ENCODE peak calls at places on chromosomes 7 and 10, in four cellular contexts. N, C, U and B are unnamed samples.
A peak's percentile ranks its signal among the peaks of the same experiment; 100 is the strongest.

GRCh38 chr7:104584620-104585019 is 256.2 kb downstream of the LHFPL3 start:
- DNase-seq in U (no peak), C (no peak), N (no peak), B (no peak)

GRCh38 chr10:23370106-23370505 is 25.5 kb upstream of the C10orf67 start:
- DNase-seq in N (no peak), U (peak; percentile 65), C (no peak), B (no peak)

GRCh38 chr10:24541239-24541753 is 182.4 kb downstream of the ARHGAP21 start:
- DNase-seq in U (no peak), N (no peak), C (no peak), B (no peak)

GRCh38 chr10:25068152-25069058 is 52.0 kb downstream of the THNSL1 start:
- DNase-seq in U (peak; percentile 23), C (peak; percentile 23), N (no peak), B (no peak)

GRCh38 chr10:1063232-1063862 is 7.2 kb downstream of the WDR37 start:
- DNase-seq in U (no peak), C (no peak), N (no peak), B (no peak)

GRCh38 chr10:60623627-60624026 is 154.7 kb upstream of the CDK1 start:
- DNase-seq in U (no peak), N (no peak), C (no peak), B (no peak)

GRCh38 chr10:71269301-71270288 is 49.5 kb upstream of the SLC29A3 start:
- DNase-seq in C (no peak), N (no peak), U (peak; percentile 30), B (no peak)

GRCh38 chr7:12731214-12731656 is 43.8 kb downstream of the ARL4A start:
- DNase-seq in N (no peak), C (no peak), U (peak; percentile 72), B (no peak)

GRCh38 chr7:129188372-129188891 is at the start of gene SMO:
- DNase-seq in U (peak; percentile 41), C (no peak), N (no peak), B (peak; percentile 79)

GRCh38 chr7:44981035-44981706 is 2.4 kb upstream of the MYO1G start:
- DNase-seq in U (no peak), N (no peak), C (no peak), B (no peak)

GRCh38 chr7:116876664-116877442 is 14.5 kb downstream of the CAPZA2 start:
- DNase-seq in U (peak; percentile 42), C (no peak), N (no peak), B (no peak)

GRCh38 chr7:128940494-128941322 is 3.0 kb downstream of the IRF5 start:
- DNase-seq in U (no peak), N (peak; percentile 93), C (no peak), B (peak; percentile 90)

GRCh38 chr7:24456526-24457214 is 116.6 kb upstream of the PALS2 start:
- DNase-seq in U (no peak), N (no peak), C (no peak), B (no peak)

GRCh38 chr7:66430164-66430545 is 198.5 kb upstream of the KCTD7 start:
- DNase-seq in U (no peak), N (no peak), C (no peak), B (no peak)

GRCh38 chr7:147070886-147071285 is 954.3 kb downstream of the CNTNAP2 start:
- DNase-seq in U (no peak), N (no peak), C (no peak), B (no peak)

GRCh38 chr7:95536656-95537311 is 51.0 kb downstream of the ASB4 start:
- DNase-seq in N (no peak), C (no peak), U (no peak), B (no peak)

GRCh38 chr7:12553421-12553820 is 17.1 kb upstream of the SCIN start:
- DNase-seq in N (no peak), C (no peak), U (no peak), B (no peak)

GRCh38 chr10:73529089-73529832 is 33.4 kb upstream of the PPP3CB start:
- DNase-seq in C (peak; percentile 41), N (peak; percentile 84), U (peak; percentile 90), B (peak; percentile 82)

GRCh38 chr10:59176241-59177030 is at the start of gene PHYHIPL:
- DNase-seq in U (no peak), C (no peak), N (no peak), B (peak; percentile 48)

GRCh38 chr10:66586073-66586472 is 339.8 kb upstream of the LRRTM3 start:
- DNase-seq in N (no peak), U (peak; percentile 28), C (no peak), B (no peak)

GRCh38 chr7:96328016-96328415 is 6.1 kb upstream of the SLC25A13 start:
- DNase-seq in U (no peak), C (no peak), N (no peak), B (no peak)

GRCh38 chr7:154259396-154259795 is 207.2 kb downstream of the DPP6 start:
- DNase-seq in U (no peak), N (no peak), C (no peak), B (no peak)

GRCh38 chr7:136055266-136055665 is 78.1 kb upstream of the MTPN start:
- DNase-seq in N (no peak), U (no peak), C (no peak), B (no peak)

GRCh38 chr7:107891619-107892366 is 810 bp downstream of the DLD start:
- DNase-seq in N (peak; percentile 24), C (no peak), U (peak; percentile 43), B (peak; percentile 36)

GRCh38 chr7:100583132-100584045 is 2.5 kb downstream of the LRCH4 start:
- DNase-seq in C (no peak), N (peak; percentile 82), U (peak; percentile 82), B (peak; percentile 70)

GRCh38 chr7:28301148-28301641 is 111.1 kb upstream of the CREB5 start:
- DNase-seq in N (no peak), C (no peak), U (peak; percentile 15), B (no peak)

GRCh38 chr7:11726251-11727155 is 105.5 kb downstream of the THSD7A start:
- DNase-seq in N (no peak), C (peak; percentile 7), U (peak; percentile 63), B (no peak)

GRCh38 chr7:22176791-22177412 is 180.1 kb downstream of the RAPGEF5 start:
- DNase-seq in N (no peak), U (no peak), C (no peak), B (no peak)

GRCh38 chr10:12350167-12350872 is 973 bp downstream of the CAMK1D start:
- DNase-seq in C (no peak), N (peak; percentile 57), U (peak; percentile 65), B (peak; percentile 71)

GRCh38 chr10:12583891-12584595 is 234.7 kb downstream of the CAMK1D start:
- DNase-seq in C (no peak), U (no peak), N (no peak), B (no peak)

GRCh38 chr7:4714161-4714700 is 32.1 kb downstream of the FOXK1 start:
- DNase-seq in C (no peak), N (no peak), U (no peak), B (no peak)

GRCh38 chr10:24722676-24723385 is 856 bp downstream of the ARHGAP21 start:
- DNase-seq in C (no peak), N (peak; percentile 74), U (peak; percentile 54), B (peak; percentile 78)

GRCh38 chr7:78530351-78530750 is 731.8 kb downstream of the PHTF2 start:
- DNase-seq in U (peak; percentile 45), N (no peak), C (peak; percentile 31), B (no peak)

GRCh38 chr10:50987934-50988333 is 86.4 kb upstream of the PRKG1 start:
- DNase-seq in C (no peak), U (no peak), N (no peak), B (no peak)

GRCh38 chr7:125033506-125033905 is 103.9 kb upstream of the POT1 start:
- DNase-seq in C (no peak), N (no peak), U (no peak), B (no peak)

GRCh38 chr10:4684434-4684833 is 141.6 kb upstream of the AKR1E2 start:
- DNase-seq in C (no peak), U (peak; percentile 27), N (no peak), B (no peak)

GRCh38 chr7:131249003-131249402 is 78.7 kb upstream of the MKLN1 start:
- DNase-seq in C (peak; percentile 94), U (peak; percentile 97), N (no peak), B (no peak)

GRCh38 chr10:132850246-132850645 is 64.3 kb upstream of the NKX6-2 start:
- DNase-seq in N (no peak), C (no peak), U (no peak), B (no peak)

DNA sequence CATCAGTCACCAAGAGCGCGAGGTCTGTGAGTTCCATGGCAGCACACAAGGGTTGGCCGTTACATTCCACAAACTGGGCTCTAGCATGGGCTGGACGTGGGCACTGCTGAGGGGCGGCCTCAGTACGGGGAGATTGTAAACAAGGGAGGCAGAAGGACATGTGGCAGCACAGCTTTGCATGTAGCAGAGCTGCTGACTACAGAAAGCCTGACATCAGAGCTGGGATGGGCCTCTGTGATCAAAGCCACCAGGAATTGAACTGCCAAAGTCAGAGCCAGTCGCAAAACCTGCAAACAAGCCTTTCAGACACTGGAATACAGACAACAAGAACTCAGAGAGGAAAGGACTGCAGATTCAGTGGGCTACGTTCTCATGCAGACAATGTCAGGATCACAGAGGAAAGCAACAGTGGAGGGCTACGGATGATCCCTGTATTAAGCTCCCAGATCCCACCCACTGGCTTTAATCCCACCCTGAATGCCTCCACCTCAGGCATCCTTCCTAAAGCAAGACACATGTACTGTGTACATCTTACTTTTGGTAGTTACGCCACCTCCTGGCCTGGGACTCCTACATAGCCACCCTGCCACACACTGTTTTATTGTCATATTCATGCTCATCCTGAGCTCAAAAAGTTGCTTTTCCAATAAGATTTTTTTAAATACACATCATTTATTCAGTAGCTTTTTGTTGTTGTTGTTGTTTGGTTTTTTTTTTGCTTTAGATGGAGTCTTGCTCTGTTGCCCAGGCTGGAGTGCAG is 291.1 kb upstream of the IMMP2L start:
- DNase-seq in N (no peak), U (peak; percentile 26), C (no peak), B (no peak)
- TF ChIP-seq CTCF in N (peak; percentile 35), U (peak; percentile 45), C (no peak), B (no peak)

GRCh38 chr10:70233109-70233938 is at the start of gene PPA1:
- DNase-seq in U (peak; percentile 96), N (peak; percentile 99), C (no peak), B (peak; percentile 100)
- TF ChIP-seq CTCF in U (peak; percentile 37), N (peak; percentile 69), C (peak; percentile 27), B (no peak)

GRCh38 chr7:150860291-150860977 is 8.1 kb downstream of the AOC1 start:
- DNase-seq in N (no peak), C (no peak), U (no peak), B (no peak)
- TF ChIP-seq CTCF in N (no peak), C (no peak), U (no peak), B (no peak)

GRCh38 chr10:43377393-43377883 is 6.0 kb downstream of the FXYD4 start:
- DNase-seq in U (no peak), N (no peak), C (no peak), B (no peak)
- TF ChIP-seq CTCF in U (peak; percentile 14), N (no peak), C (peak; percentile 25), B (no peak)

GRCh38 chr10:100812978-100813377 is 67.6 kb downstream of the PAX2 start:
- DNase-seq in U (no peak), C (no peak), N (no peak), B (no peak)
- TF ChIP-seq CTCF in U (peak; percentile 7), C (peak; percentile 14), N (no peak), B (no peak)